ENCODE peak calls at places on chromosomes 1 and 21, in six cellular contexts. C is GM23338, A is cardiac muscle cell, D is fibroblast of lung, P is heart right ventricle, R is left lung. K is an unnamed sample.

GRCh38 chr1:41610361-41610760 is 125.9 kb upstream of the EDN2 start:
- DNase-seq in C (no peak), A (no peak), D (no peak), P (no peak), R (no peak), K (no peak)

GRCh38 chr1:75985827-75986226 is 53.6 kb upstream of the ASB17 start:
- DNase-seq in C (no peak), A (no peak), D (no peak), P (no peak), R (no peak), K (no peak)

GRCh38 chr1:71351438-71351837 is 270.6 kb upstream of the ZRANB2 start:
- DNase-seq in C (no peak), A (no peak), D (peak; percentile 73), P (no peak), R (no peak), K (no peak)

GRCh38 chr1:221832151-221832550 is 90.3 kb upstream of the DUSP10 start:
- DNase-seq in C (no peak), A (peak; percentile 26), D (peak; percentile 40), P (no peak), R (no peak), K (no peak)

GRCh38 chr1:167374014-167374413 is 144.3 kb downstream of the CD247 start:
- DNase-seq in C (peak; percentile 54), A (no peak), D (no peak), P (no peak), R (no peak), K (peak; percentile 41)

GRCh38 chr1:45205000-45205909 is 1.1 kb downstream of the ZSWIM5 start:
- DNase-seq in C (peak; percentile 69), A (peak; percentile 81), D (peak; percentile 51), P (peak; percentile 32), R (peak; percentile 74), K (peak; percentile 61)

GRCh38 chr1:2631136-2632050 is 1.4 kb downstream of the MMEL1 start:
- DNase-seq in C (no peak), A (no peak), D (no peak), P (no peak), R (peak; percentile 53), K (peak; percentile 63)

GRCh38 chr1:217333939-217334338 is 297.0 kb downstream of the GPATCH2 start:
- DNase-seq in C (peak; percentile 84), A (peak; percentile 46), D (peak; percentile 5), P (peak; percentile 5), R (no peak), K (peak; percentile 73)

GRCh38 chr1:244035358-244035757 is 15.7 kb upstream of the ZBTB18 start:
- DNase-seq in C (no peak), A (no peak), D (no peak), P (no peak), R (no peak), K (no peak)

GRCh38 chr1:197342044-197342565 is 74.1 kb downstream of the CRB1 start:
- DNase-seq in C (peak; percentile 28), A (peak; percentile 12), D (peak; percentile 40), P (no peak), R (no peak), K (no peak)

GRCh38 chr1:82185084-82185483 is 384.4 kb downstream of the ADGRL2 start:
- DNase-seq in C (no peak), A (no peak), D (peak; percentile 42), P (no peak), R (no peak), K (no peak)

GRCh38 chr21:46393451-46393940 is 65.2 kb upstream of the DIP2A start:
- DNase-seq in C (no peak), A (no peak), D (no peak), P (no peak), R (peak; percentile 72), K (peak; percentile 58)

GRCh38 chr21:14613496-14613895 is 67.4 kb upstream of the SAMSN1 start:
- DNase-seq in C (no peak), A (no peak), D (no peak), P (no peak), R (no peak), K (no peak)

GRCh38 chr1:204714861-204715511 is 29.4 kb upstream of the LRRN2 start:
- DNase-seq in C (peak; percentile 83), A (peak; percentile 41), D (no peak), P (no peak), R (no peak), K (peak; percentile 81)

GRCh38 chr1:183090386-183091006 is 67.3 kb downstream of the LAMC1 start:
- DNase-seq in C (no peak), A (no peak), D (peak; percentile 83), P (peak; percentile 61), R (no peak), K (no peak)

GRCh38 chr1:167022384-167022783 is 33.3 kb downstream of the MAEL start:
- DNase-seq in C (no peak), A (no peak), D (no peak), P (no peak), R (no peak), K (no peak)

GRCh38 chr1:184210048-184210447 is 158.5 kb downstream of the TSEN15 start:
- DNase-seq in C (no peak), A (peak; percentile 44), D (peak; percentile 63), P (peak; percentile 11), R (no peak), K (no peak)

GRCh38 chr21:43787180-43787533 is 2.2 kb upstream of the RRP1 start:
- DNase-seq in C (no peak), A (no peak), D (no peak), P (no peak), R (no peak), K (no peak)

GRCh38 chr1:9539829-9540550 is 725 bp downstream of the SLC25A33 start:
- DNase-seq in C (peak; percentile 68), A (peak; percentile 60), D (peak; percentile 49), P (peak; percentile 32), R (peak; percentile 90), K (peak; percentile 93)

GRCh38 chr1:9539165-9539828 is at the start of gene SLC25A33:
- DNase-seq in C (peak; percentile 97), A (peak; percentile 97), D (peak; percentile 94), P (peak; percentile 98), R (peak; percentile 97), K (peak; percentile 99)

GRCh38 chr1:9537863-9538668 is 1.2 kb upstream of the SLC25A33 start:
- DNase-seq in C (no peak), A (no peak), D (no peak), P (no peak), R (no peak), K (no peak)

GRCh38 chr1:9536301-9536700 is 3.0 kb upstream of the SLC25A33 start:
- DNase-seq in C (no peak), A (no peak), D (no peak), P (no peak), R (no peak), K (no peak)

DNA sequence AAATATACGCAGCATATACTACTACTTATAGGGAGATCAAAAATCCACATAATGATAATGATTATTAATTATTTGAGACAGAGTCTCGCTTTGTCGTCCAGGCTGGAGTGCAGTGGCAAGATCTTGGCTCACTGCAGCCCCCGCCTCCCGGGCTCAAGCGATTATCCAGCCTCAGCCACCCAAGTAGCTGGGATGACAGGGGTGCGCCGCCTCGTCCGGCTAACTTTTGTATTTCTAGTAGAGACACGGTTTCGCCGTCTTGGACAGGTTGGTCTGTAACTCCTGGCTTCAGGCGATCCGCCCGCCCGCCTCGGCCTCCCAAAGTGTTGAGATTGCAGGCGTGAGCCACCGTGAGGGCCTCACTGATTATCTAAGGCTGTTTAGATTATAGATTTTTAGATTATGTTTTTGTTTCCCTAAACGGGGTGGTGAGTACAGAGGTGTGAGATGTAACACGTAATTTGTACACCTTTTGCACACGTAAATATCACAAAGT is 548 bp upstream of the SLC25A33 start:
- DNase-seq in C (no peak), A (no peak), D (no peak), P (no peak), R (peak; percentile 79), K (no peak)
- H3K4me3 ChIP-seq in C (peak overlapping the region; percentile 26), A (no peak overlapping the region), D (no peak overlapping the region), P (no peak overlapping the region), R (no peak overlapping the region), K (no peak overlapping the region)

DNA sequence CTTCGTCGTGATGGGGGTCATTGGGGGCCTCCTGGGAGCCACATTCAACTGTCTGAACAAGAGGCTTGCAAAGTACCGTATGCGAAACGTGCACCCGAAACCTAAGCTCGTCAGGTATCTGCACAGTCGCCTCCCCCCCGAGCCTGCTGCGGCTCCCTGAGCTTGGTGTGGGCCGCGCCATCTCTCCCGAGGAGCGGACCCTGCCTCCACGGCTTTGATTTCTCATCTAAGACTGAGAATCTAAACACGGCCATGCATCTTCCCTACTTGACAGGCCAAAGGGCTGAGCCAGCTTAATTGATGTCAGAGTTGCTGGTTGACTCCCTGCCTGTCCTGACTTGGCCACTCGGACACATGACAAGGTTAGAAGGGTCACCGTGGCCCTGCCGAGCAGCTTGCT is 19.1 kb downstream of the NPPA start:
- DNase-seq in C (no peak), A (no peak), D (no peak), P (no peak), R (no peak), K (no peak)
- H3K36me3 ChIP-seq in C (peaks cover 59% of the 10 kb centered on the region), A (peaks cover 47% of the 10 kb centered on the region), D (peaks cover 26% of the 10 kb centered on the region), P (peaks cover 100% of the 10 kb centered on the region), R (no peaks in the 10 kb centered on the region), K (peaks cover 31% of the 10 kb centered on the region)

GRCh38 chr1:25817840-25818501 is 1.8 kb upstream of the MTFR1L start:
- DNase-seq in C (peak; percentile 69), A (peak; percentile 84), D (no peak), P (no peak), R (peak; percentile 40), K (peak; percentile 84)
- H3K4me3 ChIP-seq in C (peak overlapping the region; percentile 94), A (no peak overlapping the region), D (no peak overlapping the region), P (no peak overlapping the region), R (no peak overlapping the region), K (no peak overlapping the region)

DNA sequence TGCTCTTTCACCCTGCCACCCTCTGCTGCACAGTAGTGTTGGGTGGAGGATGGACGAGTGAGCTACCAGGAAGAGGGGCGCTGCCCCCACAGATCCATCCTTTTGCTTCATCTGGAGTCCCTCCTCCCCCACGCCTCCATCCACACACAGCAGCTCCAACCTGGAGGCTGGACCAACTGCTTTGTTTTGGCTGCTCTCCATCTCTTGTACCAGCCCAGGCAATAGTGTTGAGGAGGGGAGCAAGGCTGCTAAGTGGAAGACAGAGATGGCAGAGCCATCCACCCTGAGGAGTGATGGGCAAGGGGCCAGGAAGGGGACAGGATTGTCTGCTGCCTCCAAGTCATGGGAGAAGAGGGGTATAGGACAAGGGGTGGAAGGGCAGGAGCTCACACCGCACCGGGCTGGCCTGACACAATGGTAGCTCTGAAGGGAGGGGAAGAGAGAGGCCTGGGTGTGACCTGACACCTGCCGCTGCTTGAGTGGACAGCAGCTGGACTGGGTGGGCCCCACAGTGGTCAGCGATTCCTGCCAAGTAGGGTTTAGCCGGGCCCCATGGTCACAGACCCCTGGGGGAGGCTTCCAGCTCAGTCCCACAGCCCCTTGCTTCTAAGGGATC is 8.5 kb downstream of the CHRNB2 start:
- DNase-seq in C (no peak), A (no peak), D (no peak), P (no peak), R (no peak), K (no peak)
- H3K36me3 ChIP-seq in C (peaks cover 4% of the 10 kb centered on the region), A (peaks cover 17% of the 10 kb centered on the region), D (peaks cover 8% of the 10 kb centered on the region), P (peaks cover 31% of the 10 kb centered on the region), R (no peaks in the 10 kb centered on the region), K (peaks cover 24% of the 10 kb centered on the region)